ENCODE peak calls at places on chromosomes 12 and 14, in seven cellular contexts. I is myocyte; B is epithelial cell of esophagus; X is stimulated activated CD8-positive, alpha-beta memory T cell treated with anti-CD3 and anti-CD28 coated beads, Interleukin-2, amount 100 ng/mL, for 48 hours; F is Right ventricle myocardium superior; O is activated CD4-positive, alpha-beta T cell treated with anti-CD3 and anti-CD28 coated beads, Interleukin-2, amount 50 U/mL, for 4 hours; T is DMS153. U is an unnamed sample.

GRCh38 chr12:122852336-122853275 is 17.3 kb downstream of the HIP1R start:
- DNase-seq in F (no peak), B (no peak), T (no peak), O (no peak), X (no peak), I (peak), U (no peak)

GRCh38 chr12:113186033-113186365 is 478 bp downstream of the RITA1 start:
- DNase-seq in B (peak), F (no peak), X (no peak), I (peak), O (no peak), T (peak), U (no peak)

GRCh38 chr14:32121536-32121935 is 44.4 kb downstream of the ARHGAP5 start:
- DNase-seq in T (no peak), I (no peak), X (no peak), B (no peak), O (no peak), F (no peak), U (no peak)

GRCh38 chr14:105894978-105895881 is 368.8 kb downstream of the TMEM121 start:
- DNase-seq in T (no peak), I (no peak), O (no peak), F (peak), X (no peak), B (no peak), U (no peak)

GRCh38 chr12:2248087-2248900 is 195.5 kb downstream of the CACNA1C start:
- DNase-seq in O (no peak), T (no peak), B (no peak), I (no peak), F (no peak), X (no peak), U (no peak)

GRCh38 chr12:24152270-24152669 is 202.8 kb upstream of the SOX5 start:
- DNase-seq in T (no peak), I (no peak), O (no peak), B (no peak), F (no peak), X (no peak), U (no peak)

GRCh38 chr12:49092086-49092815 is 2.4 kb downstream of the DHH start:
- DNase-seq in O (peak), T (no peak), X (peak), F (no peak), B (peak), I (peak), U (peak)

GRCh38 chr12:64611430-64612286 is 1.4 kb downstream of the RASSF3 start:
- DNase-seq in X (no peak), T (no peak), B (peak), F (peak), O (peak), I (peak), U (peak)

GRCh38 chr12:1474059-1474537 is 120.3 kb downstream of the FBXL14 start:
- DNase-seq in I (peak), T (peak), X (peak), B (peak), F (no peak), O (no peak), U (peak)

GRCh38 chr12:52517005-52517835 is 3.0 kb downstream of the KRT5 start:
- DNase-seq in X (no peak), F (no peak), I (no peak), O (no peak), B (peak), T (no peak), U (no peak)

GRCh38 chr12:88634008-88634407 is 53.7 kb upstream of the KITLG start:
- DNase-seq in O (no peak), T (no peak), F (no peak), I (no peak), X (no peak), B (no peak), U (no peak)

GRCh38 chr14:54881235-54881760 is 21.3 kb downstream of the GCH1 start:
- DNase-seq in O (no peak), X (no peak), I (peak), F (no peak), B (peak), T (no peak), U (no peak)

GRCh38 chr14:77023001-77023996 is 5.2 kb downstream of the IRF2BPL start:
- DNase-seq in O (no peak), F (no peak), I (peak), T (peak), B (peak), X (no peak), U (no peak)

GRCh38 chr14:103343164-103343879 is 9.3 kb downstream of the EIF5 start:
- DNase-seq in B (no peak), T (no peak), O (no peak), I (no peak), F (no peak), X (no peak), U (no peak)

GRCh38 chr12:113187588-113187987 is 2.1 kb downstream of the RITA1 start:
- DNase-seq in F (no peak), T (no peak), X (no peak), O (no peak), B (no peak), I (no peak), U (no peak)

GRCh38 chr14:31934767-31935266 is 142.3 kb upstream of the ARHGAP5 start:
- DNase-seq in O (no peak), X (no peak), F (no peak), I (peak), B (peak), T (peak), U (peak)

GRCh38 chr12:82931349-82932116 is 244.8 kb downstream of the TMTC2 start:
- DNase-seq in I (no peak), B (peak), O (no peak), F (no peak), X (no peak), T (no peak), U (no peak)

GRCh38 chr12:9079082-9079481 is 36.6 kb downstream of the A2M start:
- DNase-seq in X (no peak), F (no peak), I (no peak), B (no peak), T (no peak), O (no peak), U (no peak)

GRCh38 chr12:122197612-122197966 is 5.9 kb upstream of the B3GNT4 start:
- DNase-seq in T (no peak), B (no peak), F (no peak), X (no peak), I (peak), O (no peak), U (no peak)

U was measured in SJCRH30.